ENCODE peak calls at places on chromosomes 6 and 20, in four cellular contexts. I is CD4-positive, alpha-beta T cell; T is right lobe of liver; Y is upper lobe of right lung. F is an unnamed sample.

GRCh38 chr6:119628691-119629621 is 279.4 kb upstream of the MAN1A1 start:
- DNase-seq in I (no peak), T (no peak), Y (no peak), F (no peak)

GRCh38 chr20:19835533-19836222 is 77.6 kb downstream of the RIN2 start:
- DNase-seq in I (no peak), T (no peak), Y (no peak), F (no peak)

GRCh38 chr20:35232575-35232974 is 6.1 kb downstream of the MMP24 start:
- DNase-seq in T (no peak), Y (no peak), I (no peak), F (peak; percentile 66)

GRCh38 chr6:18632670-18633410 is 245.7 kb downstream of the RNF144B start:
- DNase-seq in Y (no peak), T (no peak), I (no peak), F (no peak)

GRCh38 chr6:15375018-15375417 is 129.1 kb downstream of the JARID2 start:
- DNase-seq in Y (no peak), I (no peak), T (no peak), F (no peak)

GRCh38 chr20:24643731-24644130 is 174.3 kb downstream of the SYNDIG1 start:
- DNase-seq in T (no peak), Y (no peak), I (no peak), F (no peak)

GRCh38 chr6:37359034-37359433 is 5.3 kb downstream of the RNF8 start:
- DNase-seq in T (no peak), I (no peak), Y (no peak), F (no peak)

GRCh38 chr6:149887343-149887742 is 10.6 kb downstream of the RAET1E start:
- DNase-seq in Y (no peak), T (no peak), I (no peak), F (no peak)

GRCh38 chr6:116136933-116137340 is 11.0 kb upstream of the COL10A1 start:
- DNase-seq in I (no peak), T (no peak), Y (no peak), F (no peak)

GRCh38 chr6:169654590-169655391 is 47.0 kb downstream of the WDR27 start:
- DNase-seq in T (peak; percentile 71), I (peak; percentile 61), Y (peak; percentile 86), F (peak; percentile 17)

GRCh38 chr6:152642578-152643375 is 5.6 kb upstream of the SYNE1 start:
- DNase-seq in T (peak; percentile 68), Y (peak; percentile 79), I (no peak), F (peak; percentile 31)

GRCh38 chr6:118812972-118813371 is 81.0 kb upstream of the ASF1A start:
- DNase-seq in I (no peak), T (no peak), Y (no peak), F (no peak)

GRCh38 chr6:144876689-144877088 is 591.6 kb downstream of the UTRN start:
- DNase-seq in Y (no peak), T (no peak), I (no peak), F (no peak)

GRCh38 chr6:133991096-133991593 is 38.1 kb downstream of the TBPL1 start:
- DNase-seq in I (no peak), T (no peak), Y (no peak), F (peak; percentile 80)

GRCh38 chr6:154752015-154752414 is 18.8 kb downstream of the SCAF8 start:
- DNase-seq in I (no peak), T (no peak), Y (no peak), F (no peak)

GRCh38 chr20:52829111-52829510 is 143.0 kb upstream of the TSHZ2 start:
- DNase-seq in T (no peak), Y (no peak), I (no peak), F (no peak)

GRCh38 chr6:53432318-53433161 is 83.8 kb upstream of the ELOVL5 start:
- DNase-seq in I (no peak), Y (no peak), T (peak; percentile 60), F (peak; percentile 64)

GRCh38 chr6:16654703-16655102 is 106.6 kb downstream of the ATXN1 start:
- DNase-seq in Y (no peak), I (no peak), T (no peak), F (no peak)

GRCh38 chr20:44651507-44652373 is at the start of gene ADA:
- DNase-seq in Y (peak; percentile 84), I (peak; percentile 37), T (peak; percentile 80), F (no peak)

GRCh38 chr6:11978169-11978987 is 33.7 kb upstream of the HIVEP1 start:
- DNase-seq in T (no peak), I (no peak), Y (no peak), F (no peak)

GRCh38 chr6:167661456-167662103 is 165.1 kb upstream of the AFDN start:
- DNase-seq in I (no peak), T (no peak), Y (no peak), F (no peak)

GRCh38 chr6:151632415-151632987 is 138.7 kb downstream of the CCDC170 start:
- DNase-seq in I (no peak), Y (no peak), T (no peak), F (no peak)
- TF ChIP-seq CTCF in I (no peak), Y (no peak), T (no peak), F (no peak)

GRCh38 chr6:127554435-127555006 is 22.5 kb upstream of the C6orf58 start:
- DNase-seq in Y (no peak), I (no peak), T (peak; percentile 23), F (no peak)
- TF ChIP-seq CTCF in Y (peak; percentile 22), I (no peak), T (peak; percentile 45), F (peak; percentile 64)

GRCh38 chr6:159756508-159756907 is 5.3 kb upstream of the ACAT2 start:
- DNase-seq in Y (no peak), T (no peak), I (no peak), F (no peak)

GRCh38 chr6:159759645-159760044 is 2.2 kb upstream of the ACAT2 start:
- DNase-seq in Y (no peak), I (no peak), T (no peak), F (no peak)

GRCh38 chr6:159760602-159761057 is 1.2 kb upstream of the ACAT2 start:
- DNase-seq in Y (no peak), I (no peak), T (no peak), F (peak; percentile 16)

GRCh38 chr6:159761135-159761872 is 541 bp upstream of the ACAT2 start:
- DNase-seq in Y (peak; percentile 68), T (peak; percentile 30), I (no peak), F (no peak)

GRCh38 chr6:159758031-159759001 is 3.5 kb upstream of the ACAT2 start:
- DNase-seq in T (no peak), I (no peak), Y (no peak), F (no peak)
- TF ChIP-seq CTCF in T (no peak), I (no peak), Y (no peak), F (peak; percentile 33)

GRCh38 chr6:26221186-26221585 is 134.0 kb downstream of the HFE start:
- DNase-seq in I (no peak), Y (no peak), T (no peak), F (no peak)
- TF ChIP-seq CTCF in I (no peak), Y (no peak), T (no peak), F (no peak)

GRCh38 chr20:62777528-62777830 is 18.8 kb upstream of the MRGBP start:
- DNase-seq in Y (no peak), T (no peak), I (no peak), F (no peak)
- TF ChIP-seq CTCF in Y (no peak), T (no peak), I (no peak), F (no peak)

DNA sequence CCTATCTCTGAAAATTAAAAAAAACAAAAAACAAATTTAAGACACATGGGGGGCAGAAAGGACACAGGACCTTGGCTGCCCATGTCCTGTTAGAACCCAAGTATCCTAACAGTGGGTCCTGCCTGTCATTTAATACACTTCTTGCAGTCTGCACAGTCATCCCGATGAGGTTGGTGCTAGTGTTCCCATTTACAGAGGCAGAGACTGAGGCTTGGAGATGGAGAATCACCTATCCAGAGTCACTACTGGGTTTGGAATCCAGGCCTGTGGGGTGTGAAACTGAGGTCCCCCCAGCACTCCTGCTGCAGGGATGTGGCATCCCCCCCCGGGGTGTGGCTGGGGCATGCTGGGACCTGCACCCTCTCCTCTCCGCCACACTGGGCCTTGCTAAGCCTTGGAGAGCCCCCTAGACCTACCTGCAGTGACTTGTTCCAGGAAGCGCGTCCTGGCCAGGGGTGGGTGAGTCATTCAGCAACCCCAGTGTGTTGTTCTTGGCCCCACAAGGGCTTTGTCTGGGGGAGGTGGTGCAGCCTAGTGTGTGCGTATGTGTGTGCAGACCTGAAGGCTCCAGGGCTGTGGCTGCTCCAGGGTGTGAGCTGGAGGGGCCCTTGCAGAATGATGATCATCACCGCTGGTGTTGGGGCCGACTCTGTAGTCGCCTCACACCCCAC is 49.7 kb downstream of the BCAS4 start:
- DNase-seq in I (peak; percentile 19), Y (no peak), T (no peak), F (no peak)
- TF ChIP-seq CTCF in I (no peak), Y (no peak), T (no peak), F (no peak)

DNA sequence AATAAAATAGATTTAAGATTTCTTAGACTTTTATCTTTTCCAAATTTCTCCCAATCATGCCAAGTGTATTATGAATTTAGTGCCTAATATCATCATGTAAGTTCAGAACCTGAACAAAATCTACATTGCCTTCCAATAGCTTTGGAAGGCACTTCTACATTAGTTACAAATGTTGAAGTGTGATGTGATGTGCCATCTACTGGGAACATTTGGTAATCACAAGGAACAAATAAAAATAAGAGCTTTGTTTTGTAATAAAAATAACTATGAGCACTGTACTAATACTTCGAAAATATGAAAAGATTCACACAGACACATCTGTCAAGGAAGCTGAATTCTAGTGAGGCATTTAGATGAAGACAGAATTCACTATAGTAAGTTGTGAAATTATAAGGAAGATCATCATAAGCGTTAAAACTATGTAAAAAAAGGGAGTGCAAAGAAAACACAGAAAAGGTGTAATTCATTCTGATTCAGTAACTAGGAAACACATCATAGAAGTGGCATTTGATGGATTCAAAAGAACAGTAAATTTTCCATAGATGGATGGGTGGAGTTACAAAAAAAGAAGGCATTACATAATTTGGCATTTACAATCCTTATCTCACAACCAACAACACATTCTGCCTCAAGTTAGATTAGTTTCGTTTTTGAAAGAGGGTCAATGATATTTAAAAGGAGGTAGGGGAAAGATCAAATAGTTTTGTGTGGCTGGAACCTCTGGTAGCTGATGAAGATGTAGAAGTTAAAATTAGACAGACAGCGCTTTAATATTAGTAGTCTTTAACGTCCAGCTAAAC is 161.0 kb downstream of the ASCC3 start:
- DNase-seq in I (no peak), T (no peak), Y (no peak), F (no peak)
- TF ChIP-seq CTCF in I (peak; percentile 60), T (peak; percentile 60), Y (peak; percentile 49), F (peak; percentile 42)

DNA sequence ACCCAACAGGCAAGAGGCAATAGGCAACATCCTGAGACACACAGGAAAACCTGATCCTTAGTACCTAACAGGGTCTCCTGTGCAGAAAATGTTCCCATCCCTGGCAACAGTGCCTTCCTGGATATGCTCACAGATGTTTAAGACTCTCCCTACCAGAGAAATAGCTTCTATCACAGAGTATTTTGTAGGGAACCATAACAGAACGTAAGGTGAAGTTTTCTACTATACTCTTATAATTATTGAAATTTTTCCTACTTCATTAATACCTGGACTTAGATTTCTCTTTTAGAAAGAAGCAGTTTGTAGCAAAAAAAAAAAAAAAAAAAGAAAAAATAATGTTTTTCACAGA is 33.5 kb upstream of the LGSN start:
- DNase-seq in T (no peak), Y (no peak), I (no peak), F (no peak)
- TF ChIP-seq CTCF in T (no peak), Y (no peak), I (no peak), F (no peak)